ENCODE peak calls at places on chromosome 5, in eight cellular contexts. L, E, I, H, B, K, Y and S are unnamed samples.

GRCh38 chr5:170408189-170408588 is 19.0 kb upstream of the KCNMB1 start:
- DNase-seq in L (no peak), E (no peak), I (no peak), H (no peak), B (no peak), K (no peak), Y (peak), S (no peak)

GRCh38 chr5:103801681-103802080 is 239.1 kb upstream of the NUDT12 start:
- DNase-seq in L (no peak), E (no peak), I (no peak), H (peak), B (no peak), K (no peak), Y (peak), S (peak)

GRCh38 chr5:62450259-62450658 is 37.7 kb downstream of the IPO11 start:
- DNase-seq in L (no peak), E (no peak), I (no peak), H (peak), B (no peak), K (no peak), Y (peak), S (no peak)

GRCh38 chr5:91224969-91225368 is 158.1 kb downstream of the ARRDC3 start:
- DNase-seq in L (no peak), E (no peak), I (no peak), H (no peak), B (no peak), K (no peak), Y (no peak), S (no peak)

GRCh38 chr5:143245929-143246561 is 157.4 kb downstream of the NR3C1 start:
- DNase-seq in L (no peak), E (no peak), I (no peak), H (peak), B (no peak), K (peak), Y (peak), S (peak)

GRCh38 chr5:72956324-72957140 is 691 bp downstream of the FCHO2 start:
- DNase-seq in L (peak), E (peak), I (peak), H (peak), B (peak), K (peak), Y (peak), S (no peak)

GRCh38 chr5:10662661-10663245 is 98.3 kb downstream of the DAP start:
- DNase-seq in L (no peak), E (no peak), I (no peak), H (no peak), B (no peak), K (no peak), Y (no peak), S (no peak)

GRCh38 chr5:60843693-60844428 is at the start of gene ELOVL7:
- DNase-seq in L (peak), E (peak), I (no peak), H (peak), B (peak), K (peak), Y (peak), S (no peak)

GRCh38 chr5:76291305-76292077 is 111.6 kb upstream of the IQGAP2 start:
- DNase-seq in L (peak), E (no peak), I (no peak), H (no peak), B (no peak), K (no peak), Y (no peak), S (no peak)

GRCh38 chr5:126984632-126985031 is 45.7 kb downstream of the MARCHF3 start:
- DNase-seq in L (no peak), E (no peak), I (no peak), H (peak), B (no peak), K (no peak), Y (no peak), S (no peak)

GRCh38 chr5:166503506-166503905 is 1787.9 kb upstream of the WWC1 start:
- DNase-seq in L (no peak), E (no peak), I (no peak), H (no peak), B (no peak), K (no peak), Y (no peak), S (no peak)

GRCh38 chr5:52964138-52964537 is 25.0 kb upstream of the ITGA2 start:
- DNase-seq in L (no peak), E (no peak), I (no peak), H (peak), B (no peak), K (no peak), Y (no peak), S (no peak)

GRCh38 chr5:78776637-78777036 is 128.1 kb upstream of the LHFPL2 start:
- DNase-seq in L (no peak), E (no peak), I (no peak), H (no peak), B (no peak), K (no peak), Y (peak), S (no peak)

GRCh38 chr5:100550531-100551036 is 15.4 kb downstream of the FAM174A start:
- DNase-seq in L (no peak), E (no peak), I (no peak), H (peak), B (no peak), K (no peak), Y (peak), S (peak)

GRCh38 chr5:112636288-112636731 is 101.4 kb upstream of the APC start:
- DNase-seq in L (no peak), E (no peak), I (no peak), H (no peak), B (no peak), K (no peak), Y (no peak), S (no peak)

GRCh38 chr5:169003721-169004481 is 297.0 kb downstream of the SLIT3 start:
- DNase-seq in L (peak), E (no peak), I (no peak), H (no peak), B (no peak), K (no peak), Y (no peak), S (no peak)

GRCh38 chr5:131423056-131423455 is 159.2 kb downstream of the CDC42SE2 start:
- DNase-seq in L (no peak), E (no peak), I (no peak), H (peak), B (peak), K (peak), Y (peak), S (no peak)

GRCh38 chr5:7664208-7664607 is 186.7 kb downstream of the CFAP90 start:
- DNase-seq in L (no peak), E (no peak), I (no peak), H (no peak), B (no peak), K (no peak), Y (no peak), S (no peak)

GRCh38 chr5:95959051-95959963 is 2.3 kb downstream of the ELL2 start:
- DNase-seq in L (no peak), E (no peak), I (no peak), H (peak), B (no peak), K (no peak), Y (peak), S (no peak)

GRCh38 chr5:148909766-148910165 is 83.4 kb downstream of the ADRB2 start:
- DNase-seq in L (no peak), E (no peak), I (no peak), H (no peak), B (no peak), K (no peak), Y (no peak), S (no peak)

GRCh38 chr5:61731946-61732314 is 399.9 kb downstream of the ZSWIM6 start:
- DNase-seq in L (no peak), E (no peak), I (no peak), H (no peak), B (no peak), K (no peak), Y (no peak), S (no peak)

GRCh38 chr5:116459306-116459705 is 115.3 kb downstream of the SEMA6A start:
- DNase-seq in L (no peak), E (no peak), I (no peak), H (no peak), B (no peak), K (no peak), Y (no peak), S (no peak)

GRCh38 chr5:168647083-168647482 is 67.9 kb upstream of the PANK3 start:
- DNase-seq in L (no peak), E (no peak), I (no peak), H (no peak), B (no peak), K (no peak), Y (peak), S (peak)

GRCh38 chr5:143086851-143087637 is 316.4 kb downstream of the NR3C1 start:
- DNase-seq in L (no peak), E (no peak), I (no peak), H (peak), B (peak), K (no peak), Y (no peak), S (peak)

GRCh38 chr5:78771260-78772240 is 123.0 kb upstream of the LHFPL2 start:
- DNase-seq in L (peak), E (no peak), I (no peak), H (peak), B (no peak), K (no peak), Y (no peak), S (no peak)

GRCh38 chr5:100890514-100891008 is 12.5 kb downstream of the ST8SIA4 start:
- DNase-seq in L (no peak), E (no peak), I (no peak), H (no peak), B (no peak), K (no peak), Y (no peak), S (no peak)

GRCh38 chr5:96297290-96297689 is 135.8 kb downstream of the PCSK1 start:
- DNase-seq in L (no peak), E (no peak), I (no peak), H (peak), B (no peak), K (no peak), Y (peak), S (peak)

GRCh38 chr5:3225201-3225960 is 370.3 kb upstream of the IRX1 start:
- DNase-seq in L (no peak), E (no peak), I (no peak), H (no peak), B (no peak), K (no peak), Y (no peak), S (no peak)

GRCh38 chr5:126656397-126657007 is 55.8 kb downstream of the PHAX start:
- DNase-seq in L (no peak), E (no peak), I (no peak), H (peak), B (peak), K (peak), Y (peak), S (no peak)

GRCh38 chr5:56814361-56814962 is 887 bp upstream of the MAP3K1 start:
- DNase-seq in L (peak), E (no peak), I (peak), H (no peak), B (no peak), K (peak), Y (no peak), S (no peak)

GRCh38 chr5:140015706-140016105 is 27.4 kb downstream of the NRG2 start:
- DNase-seq in L (no peak), E (no peak), I (no peak), H (no peak), B (no peak), K (no peak), Y (no peak), S (no peak)

GRCh38 chr5:80706835-80707447 is 52.2 kb upstream of the DHFR start:
- DNase-seq in L (no peak), E (no peak), I (no peak), H (no peak), B (no peak), K (no peak), Y (no peak), S (no peak)

GRCh38 chr5:158458086-158458485 is 599.1 kb upstream of the CLINT1 start:
- DNase-seq in L (no peak), E (no peak), I (no peak), H (no peak), B (no peak), K (no peak), Y (no peak), S (no peak)

GRCh38 chr5:145903862-145904261 is 31.0 kb upstream of the GRXCR2 start:
- DNase-seq in L (no peak), E (no peak), I (no peak), H (peak), B (no peak), K (no peak), Y (peak), S (peak)

GRCh38 chr5:126988021-126988569 is 42.3 kb downstream of the MARCHF3 start:
- DNase-seq in L (no peak), E (no peak), I (no peak), H (no peak), B (no peak), K (no peak), Y (no peak), S (no peak)

GRCh38 chr5:172569862-172570558 is 71.1 kb upstream of the NEURL1B start:
- DNase-seq in L (no peak), E (no peak), I (no peak), H (no peak), B (no peak), K (no peak), Y (no peak), S (no peak)